ENCODE peak calls at places on chromosomes 6 and 20, in nine cellular contexts. K, N, Z, R, H, U, D, F and B are unnamed samples.

GRCh38 chr6:96766769-96767168 is 70.5 kb downstream of the GPR63 start:
- DNase-seq in K (no peak), N (no peak), Z (no peak), R (no peak), H (no peak), U (no peak), D (no peak), F (no peak), B (no peak)

GRCh38 chr20:3763691-3764601 is 3.6 kb downstream of the ADISSP start:
- DNase-seq in K (no peak), N (no peak), Z (no peak), R (no peak), H (no peak), U (no peak), D (no peak), F (no peak), B (no peak)

GRCh38 chr20:39146394-39146793 is 184.2 kb downstream of the DHX35 start:
- DNase-seq in K (no peak), N (no peak), Z (no peak), R (no peak), H (no peak), U (no peak), D (no peak), F (no peak), B (no peak)

GRCh38 chr20:23147964-23148720 is 62.0 kb upstream of the CD93 start:
- DNase-seq in K (no peak), N (peak; percentile 96), Z (no peak), R (peak; percentile 76), H (no peak), U (peak; percentile 79), D (peak; percentile 87), F (peak; percentile 16), B (peak; percentile 80)

GRCh38 chr6:153662982-153663381 is 376.1 kb upstream of the OPRM1 start:
- DNase-seq in K (no peak), N (no peak), Z (no peak), R (no peak), H (no peak), U (no peak), D (no peak), F (no peak), B (no peak)

GRCh38 chr6:80338201-80338836 is 231.8 kb downstream of the BCKDHB start:
- DNase-seq in K (peak; percentile 28), N (no peak), Z (peak; percentile 78), R (no peak), H (peak; percentile 10), U (peak; percentile 42), D (peak; percentile 39), F (peak; percentile 72), B (peak; percentile 63)

GRCh38 chr6:52995913-52996685 is 1.0 kb upstream of the GSTA4 start:
- DNase-seq in K (no peak), N (peak; percentile 86), Z (peak; percentile 51), R (no peak), H (peak; percentile 28), U (peak; percentile 39), D (peak; percentile 46), F (peak; percentile 45), B (peak; percentile 82)

GRCh38 chr20:15076785-15077184 is 739.4 kb upstream of the FLRT3 start:
- DNase-seq in K (no peak), N (no peak), Z (no peak), R (no peak), H (no peak), U (no peak), D (no peak), F (no peak), B (no peak)

GRCh38 chr6:45278367-45278766 is 49.8 kb upstream of the RUNX2 start:
- DNase-seq in K (no peak), N (no peak), Z (no peak), R (no peak), H (no peak), U (no peak), D (no peak), F (no peak), B (no peak)

GRCh38 chr6:87698618-87699017 is 3.4 kb downstream of the AKIRIN2 start:
- DNase-seq in K (no peak), N (no peak), Z (no peak), R (no peak), H (no peak), U (no peak), D (no peak), F (no peak), B (no peak)

GRCh38 chr20:42686057-42686456 is 503.6 kb downstream of the PTPRT start:
- DNase-seq in K (no peak), N (no peak), Z (no peak), R (no peak), H (no peak), U (no peak), D (no peak), F (no peak), B (no peak)

GRCh38 chr6:63599243-63599642 is 27.0 kb downstream of the LOC128125822 start:
- DNase-seq in K (no peak), N (no peak), Z (no peak), R (no peak), H (no peak), U (no peak), D (no peak), F (no peak), B (no peak)

GRCh38 chr6:17039266-17039665 is 62.6 kb upstream of the STMND1 start:
- DNase-seq in K (no peak), N (no peak), Z (no peak), R (no peak), H (no peak), U (no peak), D (no peak), F (no peak), B (no peak)

GRCh38 chr6:44294832-44295791 is 18.0 kb downstream of the AARS2 start:
- DNase-seq in K (no peak), N (no peak), Z (no peak), R (no peak), H (no peak), U (no peak), D (no peak), F (no peak), B (no peak)

GRCh38 chr6:148037496-148037895 is 305.1 kb upstream of the SASH1 start:
- DNase-seq in K (no peak), N (no peak), Z (no peak), R (no peak), H (no peak), U (no peak), D (no peak), F (no peak), B (no peak)

DNA sequence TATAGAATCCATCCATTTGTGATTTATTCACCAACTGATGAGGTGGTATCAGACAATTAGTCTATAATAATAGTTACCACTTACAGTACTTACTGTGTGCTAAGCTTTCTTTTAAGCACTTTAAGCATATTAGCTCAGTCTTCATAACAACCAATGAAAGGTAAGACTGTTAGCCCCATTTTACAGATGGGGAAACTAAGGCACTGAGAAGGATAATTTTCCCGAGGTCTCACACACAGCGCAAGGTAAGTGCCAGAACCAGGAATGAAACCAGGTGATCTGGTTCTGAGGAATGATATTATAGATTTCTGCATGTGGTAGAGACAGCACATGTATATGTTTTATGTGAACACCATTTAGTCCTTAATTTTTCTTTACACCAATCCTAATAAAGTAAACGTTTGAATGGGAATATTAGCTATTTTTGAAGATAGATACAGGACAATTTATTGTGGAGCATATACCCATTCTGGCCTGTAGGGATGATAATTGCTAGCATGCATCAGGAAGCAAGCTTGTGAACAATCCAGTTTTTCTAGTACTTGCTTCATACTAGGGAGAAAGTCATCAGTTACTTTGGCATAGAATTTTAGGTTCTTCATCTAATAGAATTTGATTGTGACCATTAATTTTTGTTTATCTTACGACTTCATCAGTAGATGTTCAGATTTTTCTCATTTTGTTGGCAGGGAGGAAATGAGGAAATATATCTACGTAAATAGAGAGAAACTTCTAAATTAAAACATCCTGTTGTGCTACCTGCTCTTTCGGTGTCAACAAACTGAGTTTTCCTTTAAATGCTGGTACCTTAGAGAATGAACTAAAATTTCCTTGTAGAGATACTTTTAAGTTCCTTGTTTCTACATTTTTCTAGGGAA is 3.0 kb downstream of the YWHAB start:
- DNase-seq in K (peak; percentile 78), N (no peak), Z (no peak), R (no peak), H (no peak), U (no peak), D (no peak), F (no peak), B (no peak)
- TF ChIP-seq CTCF in K (peak; percentile 22), N (no peak), Z (peak; percentile 12), R (peak; percentile 22), H (no peak), U (peak; percentile 33), D (peak; percentile 11), F (peak; percentile 14), B (peak; percentile 8)

GRCh38 chr6:105317607-105318533 is 85.0 kb downstream of the PREP start:
- DNase-seq in K (no peak), N (no peak), Z (peak; percentile 61), R (no peak), H (no peak), U (no peak), D (no peak), F (no peak), B (peak; percentile 44)
- TF ChIP-seq CTCF in K (peak; percentile 42), N (no peak), Z (peak; percentile 46), R (peak; percentile 35), H (peak; percentile 21), U (peak; percentile 32), D (peak; percentile 47), F (peak; percentile 17), B (peak; percentile 26)

GRCh38 chr20:17871181-17871580 is 97.4 kb downstream of the SNX5 start:
- DNase-seq in K (no peak), N (no peak), Z (no peak), R (no peak), H (no peak), U (no peak), D (no peak), F (no peak), B (no peak)
- TF ChIP-seq CTCF in K (no peak), N (no peak), Z (no peak), R (no peak), H (no peak), U (no peak), D (no peak), F (no peak), B (no peak)

GRCh38 chr6:142048593-142048980 is 84.1 kb upstream of the GJE1 start:
- DNase-seq in K (no peak), N (no peak), Z (no peak), R (no peak), H (no peak), U (no peak), D (no peak), F (no peak), B (no peak)

GRCh38 chr6:142051404-142051803 is 81.3 kb upstream of the GJE1 start:
- DNase-seq in K (no peak), N (no peak), Z (no peak), R (no peak), H (no peak), U (no peak), D (no peak), F (no peak), B (no peak)

GRCh38 chr6:142047934-142048592 is 84.7 kb upstream of the GJE1 start:
- DNase-seq in K (no peak), N (no peak), Z (no peak), R (no peak), H (no peak), U (no peak), D (no peak), F (no peak), B (no peak)

GRCh38 chr6:142045380-142046270 is 87.1 kb upstream of the GJE1 start:
- DNase-seq in K (peak; percentile 18), N (no peak), Z (no peak), R (no peak), H (no peak), U (no peak), D (no peak), F (no peak), B (peak; percentile 40)
- TF ChIP-seq CTCF in K (peak; percentile 31), N (no peak), Z (no peak), R (no peak), H (no peak), U (no peak), D (no peak), F (no peak), B (peak; percentile 35)

GRCh38 chr6:116444991-116445566 is 16.1 kb upstream of the CALHM6 start:
- DNase-seq in K (no peak), N (no peak), Z (no peak), R (no peak), H (no peak), U (no peak), D (no peak), F (no peak), B (no peak)
- TF ChIP-seq CTCF in K (no peak), N (no peak), Z (no peak), R (no peak), H (no peak), U (no peak), D (no peak), F (no peak), B (no peak)